ENCODE peak calls at places on chromosome 7, in four cellular contexts. J is HCT116, P is SK-N-SH, M is K562. L is an unnamed sample.

GRCh38 chr7:2542924-2543871 is 12.1 kb downstream of the BRAT1 start:
- DNase-seq in J (no peak), P (peak), M (no peak), L (no peak)

GRCh38 chr7:155998328-155998691 is 186.0 kb upstream of the SHH start:
- DNase-seq in J (no peak), P (no peak), M (no peak), L (no peak)

GRCh38 chr7:94050046-94050445 is 45.9 kb upstream of the BET1 start:
- DNase-seq in J (no peak), P (no peak), M (no peak), L (no peak)

GRCh38 chr7:137343483-137343841 is at the start of gene PTN:
- DNase-seq in J (no peak), P (peak), M (no peak), L (peak)

GRCh38 chr7:37977243-37977642 is 56.8 kb downstream of the EPDR1 start:
- DNase-seq in J (no peak), P (no peak), M (no peak), L (no peak)

GRCh38 chr7:7639847-7640220 is 718 bp upstream of the UMAD1 start:
- DNase-seq in J (no peak), P (no peak), M (peak), L (peak)

GRCh38 chr7:18345641-18346234 is 149.8 kb upstream of the HDAC9 start:
- DNase-seq in J (peak), P (peak), M (peak), L (peak)

GRCh38 chr7:108367314-108367713 is 88.9 kb downstream of the NRCAM start:
- DNase-seq in J (no peak), P (no peak), M (no peak), L (no peak)

GRCh38 chr7:99953649-99954048 is 22.2 kb downstream of the AZGP1 start:
- DNase-seq in J (no peak), P (no peak), M (no peak), L (peak)

GRCh38 chr7:117112640-117113039 is 159.3 kb downstream of the ST7 start:
- DNase-seq in J (no peak), P (no peak), M (no peak), L (no peak)

GRCh38 chr7:151411551-151411950 is 1.7 kb upstream of the WDR86 start:
- DNase-seq in J (no peak), P (peak), M (peak), L (no peak)

GRCh38 chr7:92916751-92917369 is 80.5 kb upstream of the CDK6 start:
- DNase-seq in J (peak), P (peak), M (no peak), L (no peak)

GRCh38 chr7:150325110-150325611 is 1.8 kb upstream of the ACTR3C start:
- DNase-seq in J (no peak), P (no peak), M (no peak), L (no peak)

GRCh38 chr7:41333506-41333905 is 369.4 kb downstream of the INHBA start:
- DNase-seq in J (no peak), P (no peak), M (no peak), L (no peak)

GRCh38 chr7:73738220-73738611 is 386 bp downstream of the ABHD11 start:
- DNase-seq in J (no peak), P (peak), M (peak), L (peak)

GRCh38 chr7:36728143-36728542 is 3.8 kb upstream of the AOAH start:
- DNase-seq in J (no peak), P (no peak), M (no peak), L (no peak)

GRCh38 chr7:83178066-83178465 is 15.4 kb upstream of the PCLO start:
- DNase-seq in J (no peak), P (no peak), M (no peak), L (no peak)

GRCh38 chr7:131522325-131522920 is 34.0 kb downstream of the PODXL start:
- DNase-seq in J (no peak), P (no peak), M (no peak), L (no peak)

GRCh38 chr7:44313621-44314031 is 11.8 kb downstream of the CAMK2B start:
- DNase-seq in J (no peak), P (no peak), M (no peak), L (no peak)

GRCh38 chr7:128703605-128704004 is 31.5 kb downstream of the GARIN1A start:
- DNase-seq in J (no peak), P (no peak), M (no peak), L (no peak)

GRCh38 chr7:2613926-2614613 is 17.7 kb upstream of the TTYH3 start:
- DNase-seq in J (no peak), P (peak), M (no peak), L (no peak)

GRCh38 chr7:103636153-103636552 is 190.1 kb upstream of the SLC26A5 start:
- DNase-seq in J (no peak), P (no peak), M (no peak), L (peak)

GRCh38 chr7:43577485-43577951 is 5.4 kb upstream of the STK17A start:
- DNase-seq in J (no peak), P (no peak), M (peak), L (no peak)

GRCh38 chr7:71511361-71511807 is 379.4 kb downstream of the GALNT17 start:
- DNase-seq in J (no peak), P (no peak), M (peak), L (no peak)

GRCh38 chr7:42359946-42360345 is 122.9 kb upstream of the GLI3 start:
- DNase-seq in J (no peak), P (no peak), M (no peak), L (no peak)

GRCh38 chr7:116802144-116802747 is 60.1 kb upstream of the CAPZA2 start:
- DNase-seq in J (no peak), P (no peak), M (no peak), L (no peak)

GRCh38 chr7:48299580-48300169 is 128.4 kb downstream of the ABCA13 start:
- DNase-seq in J (peak), P (peak), M (peak), L (peak)

GRCh38 chr7:101133621-101134398 is 6.9 kb downstream of the SERPINE1 start:
- DNase-seq in J (no peak), P (no peak), M (peak), L (no peak)

GRCh38 chr7:756231-756927 is 29.3 kb upstream of the PRKAR1B start:
- DNase-seq in J (no peak), P (no peak), M (no peak), L (no peak)

GRCh38 chr7:24817339-24817738 is 60.1 kb upstream of the GSDME start:
- DNase-seq in J (no peak), P (no peak), M (no peak), L (no peak)

GRCh38 chr7:24816868-24817267 is 59.6 kb upstream of the GSDME start:
- DNase-seq in J (no peak), P (no peak), M (no peak), L (no peak)

GRCh38 chr7:24812313-24812945 is 55.2 kb upstream of the GSDME start:
- DNase-seq in J (no peak), P (peak), M (peak), L (peak)
- TF ChIP-seq JUND in J (no peak), P (no peak), M (no peak), L (no peak)

GRCh38 chr7:122691569-122692235 is 7.2 kb downstream of the RNF133 start:
- DNase-seq in J (no peak), P (no peak), M (no peak), L (no peak)

GRCh38 chr7:122692769-122693309 is 6.1 kb downstream of the RNF133 start:
- DNase-seq in J (no peak), P (no peak), M (no peak), L (no peak)

GRCh38 chr7:122688385-122688998 is 10.4 kb downstream of the RNF133 start:
- DNase-seq in J (no peak), P (no peak), M (no peak), L (no peak)

GRCh38 chr7:122686360-122686878 is 12.5 kb downstream of the RNF133 start:
- DNase-seq in J (no peak), P (no peak), M (no peak), L (no peak)

DNA sequence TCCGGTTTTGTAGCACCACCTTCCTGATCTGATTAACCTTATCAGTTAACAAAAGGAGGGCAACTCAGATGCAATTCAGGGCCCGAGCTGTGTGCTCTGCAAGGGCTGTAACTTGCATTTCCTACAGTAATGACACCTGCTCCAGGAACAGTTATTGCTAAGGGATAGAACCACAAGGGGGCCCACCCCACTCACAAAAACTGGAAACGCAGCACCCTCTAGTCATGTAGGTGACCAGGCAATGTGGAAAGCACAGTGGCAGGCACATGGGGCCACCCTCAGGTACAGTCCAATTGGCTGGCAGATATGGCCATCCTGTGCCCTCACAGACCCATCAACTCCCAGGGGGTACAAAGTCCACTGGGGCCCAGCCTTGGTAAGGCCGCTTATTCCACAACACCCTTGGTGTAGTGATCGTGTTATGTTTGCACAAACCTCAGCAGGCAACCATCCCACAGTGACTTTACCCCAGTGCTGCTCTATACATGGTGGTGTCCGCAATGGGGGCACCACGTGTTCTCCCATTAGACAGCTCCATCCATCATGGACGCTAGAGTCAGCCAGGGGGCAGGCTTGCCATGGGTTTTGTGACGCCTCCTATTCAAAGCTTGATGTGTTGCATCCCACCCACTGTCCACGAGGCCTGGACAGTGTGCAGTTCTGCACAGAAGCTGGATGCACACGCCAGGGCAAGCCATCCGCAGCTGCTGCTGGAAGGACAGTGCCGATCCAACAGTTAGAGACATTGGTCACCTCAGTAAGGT is 9.4 kb downstream of the RNF133 start:
- DNase-seq in J (no peak), P (no peak), M (no peak), L (no peak)
- TF ChIP-seq JUND in J (no peak), P (no peak), M (no peak), L (no peak)

GRCh38 chr7:113013761-113014449 is 72.7 kb downstream of the GPR85 start:
- DNase-seq in J (no peak), P (no peak), M (no peak), L (no peak)

GRCh38 chr7:113010377-113010776 is 76.2 kb downstream of the GPR85 start:
- DNase-seq in J (no peak), P (peak), M (no peak), L (no peak)

GRCh38 chr7:113015038-113015645 is 71.5 kb downstream of the GPR85 start:
- DNase-seq in J (peak), P (peak), M (peak), L (peak)
- TF ChIP-seq JUND in J (no peak), P (no peak), M (no peak), L (no peak)

GRCh38 chr7:80943342-80943741 is 24.5 kb upstream of the SEMA3C start:
- DNase-seq in J (no peak), P (no peak), M (no peak), L (no peak)

GRCh38 chr7:80937336-80937735 is 18.5 kb upstream of the SEMA3C start:
- DNase-seq in J (no peak), P (peak), M (no peak), L (no peak)

GRCh38 chr7:80940539-80941205 is 21.8 kb upstream of the SEMA3C start:
- DNase-seq in J (no peak), P (no peak), M (no peak), L (no peak)

GRCh38 chr7:80941206-80941758 is 22.4 kb upstream of the SEMA3C start:
- DNase-seq in J (no peak), P (no peak), M (no peak), L (no peak)

DNA sequence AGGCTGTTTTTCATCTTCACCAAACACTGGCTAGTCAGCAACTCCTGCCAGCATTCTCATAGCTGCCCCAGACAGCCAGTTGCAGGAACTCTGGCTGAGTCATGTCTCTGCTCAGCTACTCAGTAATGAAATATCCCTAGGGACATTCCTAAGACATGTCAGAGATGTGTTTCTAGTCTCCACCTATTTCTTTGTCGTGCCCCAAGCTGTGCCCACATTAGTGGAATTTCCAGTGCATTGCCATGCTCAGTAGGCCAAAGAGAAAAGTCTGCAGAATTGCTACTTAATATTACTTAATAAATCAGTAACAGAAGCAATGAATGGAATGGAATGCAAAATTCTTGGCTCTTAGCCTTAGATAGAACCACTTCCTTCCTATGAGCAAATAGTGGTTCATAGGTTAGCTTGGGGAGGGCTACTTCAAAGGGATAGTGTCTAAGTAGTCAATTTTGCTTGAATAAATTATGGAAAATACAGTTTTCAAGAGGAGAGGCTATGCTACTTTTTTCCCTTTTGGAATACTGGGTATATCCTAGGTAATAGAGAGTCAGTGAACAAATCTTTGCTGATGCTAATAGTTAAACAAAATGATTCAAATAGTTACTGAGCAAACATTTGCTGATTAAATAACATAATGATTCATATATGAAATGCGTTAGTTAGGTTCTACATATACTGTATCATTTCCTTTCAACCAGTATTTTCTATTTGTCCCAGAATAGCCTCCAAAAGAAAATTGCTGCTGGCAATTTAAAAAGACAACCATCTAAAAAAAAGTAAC is 23.6 kb upstream of the SEMA3C start:
- DNase-seq in J (peak), P (peak), M (no peak), L (peak)
- TF ChIP-seq JUND in J (peak), P (peak), M (no peak), L (peak)

GRCh38 chr7:90961037-90961725 is 303.1 kb upstream of the FZD1 start:
- DNase-seq in J (no peak), P (no peak), M (no peak), L (no peak)

GRCh38 chr7:90957883-90958282 is 306.4 kb upstream of the FZD1 start:
- DNase-seq in J (no peak), P (no peak), M (no peak), L (no peak)

GRCh38 chr7:90955641-90956207 is 308.5 kb upstream of the FZD1 start:
- DNase-seq in J (no peak), P (no peak), M (no peak), L (no peak)

DNA sequence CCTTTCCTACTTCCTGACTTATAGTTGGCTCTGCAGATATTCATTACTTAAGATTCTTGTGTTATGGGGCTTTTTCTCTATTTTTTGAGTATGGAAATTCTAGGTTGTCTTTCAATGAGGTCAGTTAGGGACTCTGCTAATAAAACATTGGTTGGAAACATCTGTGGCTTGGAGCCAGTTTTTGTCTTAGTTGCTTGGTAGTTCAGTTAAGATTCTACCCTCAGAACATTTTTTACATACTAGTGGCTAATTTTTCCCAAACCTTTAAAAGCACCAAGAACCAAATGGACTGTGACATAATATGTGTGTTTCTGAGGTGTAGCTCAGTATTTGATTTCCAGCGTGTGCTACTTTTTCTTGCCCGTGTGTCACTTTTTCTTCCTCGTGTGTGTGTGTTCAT is 305.6 kb upstream of the FZD1 start:
- DNase-seq in J (no peak), P (no peak), M (no peak), L (no peak)
- TF ChIP-seq JUND in J (no peak), P (no peak), M (no peak), L (no peak)

GRCh38 chr7:80309377-80309776 is 174.7 kb downstream of the GNAI1 start:
- DNase-seq in J (no peak), P (no peak), M (no peak), L (no peak)

GRCh38 chr7:80311313-80311712 is 176.7 kb downstream of the GNAI1 start:
- DNase-seq in J (no peak), P (no peak), M (no peak), L (no peak)

GRCh38 chr7:80302636-80303035 is 168.0 kb downstream of the GNAI1 start:
- DNase-seq in J (no peak), P (no peak), M (no peak), L (no peak)

GRCh38 chr7:80309971-80310549 is 175.4 kb downstream of the GNAI1 start:
- DNase-seq in J (no peak), P (no peak), M (no peak), L (no peak)

GRCh38 chr7:80307251-80307856 is 172.7 kb downstream of the GNAI1 start:
- DNase-seq in J (no peak), P (peak), M (no peak), L (no peak)
- TF ChIP-seq JUND in J (no peak), P (no peak), M (no peak), L (no peak)

GRCh38 chr7:23074443-23075244 is 30.9 kb upstream of the KLHL7 start:
- DNase-seq in J (no peak), P (no peak), M (no peak), L (peak)
- TF ChIP-seq JUND in J (no peak), P (no peak), M (no peak), L (no peak)

L was measured in T47D.